ENCODE peak calls at places on chromosomes 3 and 15, in five cellular contexts. One of them, this sample, is unnamed.

GRCh38 chr3:191138937-191139336 is 60.1 kb upstream of the OSTN start:
- ATAC-seq in stimulated activated memory B cell treated with anti-CD40 and anti-IgM and Interleukin-4, amounts not matched to agents 10 μg/mL and 1 μg/mL and 100 μg/mL, for 72 hours: peak
- ATAC-seq in activated CD8-positive, alpha-beta T cell treated with anti-CD3 and anti-CD28 coated beads, Interleukin-2, amount 10 ng/mL, durations not matched to agents 7 days and 5 days: no peak
- ATAC-seq in lower lobe of right lung: no peak
- ATAC-seq in stimulated activated naive CD8-positive, alpha-beta T cell treated with anti-CD3 and anti-CD28 coated beads, Interleukin-15, amount 100 ng/mL, for 72 hours: no peak
- ATAC-seq in this sample: no peak

GRCh38 chr3:41418961-41419691 is 219.8 kb downstream of the CTNNB1 start:
- ATAC-seq in lower lobe of right lung: peak
- ATAC-seq in stimulated activated memory B cell treated with anti-CD40 and anti-IgM and Interleukin-4, amounts not matched to agents 10 μg/mL and 1 μg/mL and 100 μg/mL, for 72 hours: peak
- ATAC-seq in activated CD8-positive, alpha-beta T cell treated with anti-CD3 and anti-CD28 coated beads, Interleukin-2, amount 10 ng/mL, durations not matched to agents 7 days and 5 days: peak
- ATAC-seq in stimulated activated naive CD8-positive, alpha-beta T cell treated with anti-CD3 and anti-CD28 coated beads, Interleukin-15, amount 100 ng/mL, for 72 hours: peak
- ATAC-seq in this sample: no peak

GRCh38 chr3:153042088-153042487 is 119.9 kb upstream of the RAP2B start:
- ATAC-seq in activated CD8-positive, alpha-beta T cell treated with anti-CD3 and anti-CD28 coated beads, Interleukin-2, amount 10 ng/mL, durations not matched to agents 7 days and 5 days: no peak
- ATAC-seq in stimulated activated memory B cell treated with anti-CD40 and anti-IgM and Interleukin-4, amounts not matched to agents 10 μg/mL and 1 μg/mL and 100 μg/mL, for 72 hours: no peak
- ATAC-seq in stimulated activated naive CD8-positive, alpha-beta T cell treated with anti-CD3 and anti-CD28 coated beads, Interleukin-15, amount 100 ng/mL, for 72 hours: no peak
- ATAC-seq in lower lobe of right lung: no peak
- ATAC-seq in this sample: no peak

GRCh38 chr15:69869291-69869690 is 228.4 kb downstream of the TLE3 start:
- ATAC-seq in stimulated activated memory B cell treated with anti-CD40 and anti-IgM and Interleukin-4, amounts not matched to agents 10 μg/mL and 1 μg/mL and 100 μg/mL, for 72 hours: no peak
- ATAC-seq in lower lobe of right lung: no peak
- ATAC-seq in activated CD8-positive, alpha-beta T cell treated with anti-CD3 and anti-CD28 coated beads, Interleukin-2, amount 10 ng/mL, durations not matched to agents 7 days and 5 days: no peak
- ATAC-seq in stimulated activated naive CD8-positive, alpha-beta T cell treated with anti-CD3 and anti-CD28 coated beads, Interleukin-15, amount 100 ng/mL, for 72 hours: no peak
- ATAC-seq in this sample: no peak

GRCh38 chr3:123489400-123490004 is 40.6 kb upstream of the ADCY5 start:
- ATAC-seq in activated CD8-positive, alpha-beta T cell treated with anti-CD3 and anti-CD28 coated beads, Interleukin-2, amount 10 ng/mL, durations not matched to agents 7 days and 5 days: peak
- ATAC-seq in stimulated activated memory B cell treated with anti-CD40 and anti-IgM and Interleukin-4, amounts not matched to agents 10 μg/mL and 1 μg/mL and 100 μg/mL, for 72 hours: no peak
- ATAC-seq in lower lobe of right lung: peak
- ATAC-seq in stimulated activated naive CD8-positive, alpha-beta T cell treated with anti-CD3 and anti-CD28 coated beads, Interleukin-15, amount 100 ng/mL, for 72 hours: peak
- ATAC-seq in this sample: peak

GRCh38 chr3:66991478-66991877 is 6.6 kb upstream of the KBTBD8 start:
- ATAC-seq in activated CD8-positive, alpha-beta T cell treated with anti-CD3 and anti-CD28 coated beads, Interleukin-2, amount 10 ng/mL, durations not matched to agents 7 days and 5 days: no peak
- ATAC-seq in stimulated activated memory B cell treated with anti-CD40 and anti-IgM and Interleukin-4, amounts not matched to agents 10 μg/mL and 1 μg/mL and 100 μg/mL, for 72 hours: no peak
- ATAC-seq in stimulated activated naive CD8-positive, alpha-beta T cell treated with anti-CD3 and anti-CD28 coated beads, Interleukin-15, amount 100 ng/mL, for 72 hours: no peak
- ATAC-seq in lower lobe of right lung: no peak
- ATAC-seq in this sample: no peak

GRCh38 chr3:157174265-157174615 is 14.3 kb upstream of the CCNL1 start:
- ATAC-seq in lower lobe of right lung: peak
- ATAC-seq in stimulated activated memory B cell treated with anti-CD40 and anti-IgM and Interleukin-4, amounts not matched to agents 10 μg/mL and 1 μg/mL and 100 μg/mL, for 72 hours: peak
- ATAC-seq in stimulated activated naive CD8-positive, alpha-beta T cell treated with anti-CD3 and anti-CD28 coated beads, Interleukin-15, amount 100 ng/mL, for 72 hours: peak
- ATAC-seq in activated CD8-positive, alpha-beta T cell treated with anti-CD3 and anti-CD28 coated beads, Interleukin-2, amount 10 ng/mL, durations not matched to agents 7 days and 5 days: peak
- ATAC-seq in this sample: peak

GRCh38 chr15:73806698-73807483 is 53.7 kb upstream of the INSYN1 start:
- ATAC-seq in stimulated activated memory B cell treated with anti-CD40 and anti-IgM and Interleukin-4, amounts not matched to agents 10 μg/mL and 1 μg/mL and 100 μg/mL, for 72 hours: no peak
- ATAC-seq in activated CD8-positive, alpha-beta T cell treated with anti-CD3 and anti-CD28 coated beads, Interleukin-2, amount 10 ng/mL, durations not matched to agents 7 days and 5 days: no peak
- ATAC-seq in stimulated activated naive CD8-positive, alpha-beta T cell treated with anti-CD3 and anti-CD28 coated beads, Interleukin-15, amount 100 ng/mL, for 72 hours: no peak
- ATAC-seq in lower lobe of right lung: no peak
- ATAC-seq in this sample: no peak

GRCh38 chr3:131591394-131591990 is 88.7 kb upstream of the MRPL3 start:
- ATAC-seq in lower lobe of right lung: no peak
- ATAC-seq in activated CD8-positive, alpha-beta T cell treated with anti-CD3 and anti-CD28 coated beads, Interleukin-2, amount 10 ng/mL, durations not matched to agents 7 days and 5 days: no peak
- ATAC-seq in stimulated activated memory B cell treated with anti-CD40 and anti-IgM and Interleukin-4, amounts not matched to agents 10 μg/mL and 1 μg/mL and 100 μg/mL, for 72 hours: no peak
- ATAC-seq in stimulated activated naive CD8-positive, alpha-beta T cell treated with anti-CD3 and anti-CD28 coated beads, Interleukin-15, amount 100 ng/mL, for 72 hours: no peak
- ATAC-seq in this sample: no peak

GRCh38 chr15:100910119-100910518 is 9.0 kb upstream of the LRRK1 start:
- ATAC-seq in lower lobe of right lung: no peak
- ATAC-seq in activated CD8-positive, alpha-beta T cell treated with anti-CD3 and anti-CD28 coated beads, Interleukin-2, amount 10 ng/mL, durations not matched to agents 7 days and 5 days: no peak
- ATAC-seq in stimulated activated naive CD8-positive, alpha-beta T cell treated with anti-CD3 and anti-CD28 coated beads, Interleukin-15, amount 100 ng/mL, for 72 hours: no peak
- ATAC-seq in stimulated activated memory B cell treated with anti-CD40 and anti-IgM and Interleukin-4, amounts not matched to agents 10 μg/mL and 1 μg/mL and 100 μg/mL, for 72 hours: no peak
- ATAC-seq in this sample: no peak

GRCh38 chr3:140677764-140678163 is at the start of gene TRIM42:
- ATAC-seq in activated CD8-positive, alpha-beta T cell treated with anti-CD3 and anti-CD28 coated beads, Interleukin-2, amount 10 ng/mL, durations not matched to agents 7 days and 5 days: no peak
- ATAC-seq in lower lobe of right lung: no peak
- ATAC-seq in stimulated activated naive CD8-positive, alpha-beta T cell treated with anti-CD3 and anti-CD28 coated beads, Interleukin-15, amount 100 ng/mL, for 72 hours: no peak
- ATAC-seq in stimulated activated memory B cell treated with anti-CD40 and anti-IgM and Interleukin-4, amounts not matched to agents 10 μg/mL and 1 μg/mL and 100 μg/mL, for 72 hours: peak
- ATAC-seq in this sample: no peak

This sample was measured in gastroesophageal sphincter.